ENCODE peak calls at places on chromosomes 16 and 17, in six cellular contexts. I is HTR-8/SVneo; W is GM04503; C is skeletal muscle cell; N is NCI-H460; Q is CD4-positive, alpha-beta T cell. Y is an unnamed sample.

GRCh38 chr17:42670199-42670924 is 6.4 kb downstream of the PLEKHH3 start:
- DNase-seq in I (no peak), Q (peak; percentile 35), W (no peak), N (no peak), C (no peak), Y (no peak)

GRCh38 chr16:56986361-56986760 is 3.0 kb upstream of the NLRC5 start:
- DNase-seq in W (no peak), Q (no peak), I (no peak), N (no peak), C (no peak), Y (no peak)

GRCh38 chr16:11667221-11667823 is 933 bp upstream of the SNN start:
- DNase-seq in Q (no peak), C (no peak), W (no peak), N (no peak), I (no peak), Y (no peak)

GRCh38 chr16:89506791-89507191 is 1.4 kb upstream of the SPG7 start:
- DNase-seq in C (no peak), W (no peak), Q (no peak), N (no peak), I (no peak), Y (no peak)

GRCh38 chr17:57186231-57187019 is 69.9 kb upstream of the MSI2 start:
- DNase-seq in Q (no peak), C (no peak), W (no peak), N (no peak), I (no peak), Y (no peak)

GRCh38 chr17:49635121-49635520 is 42.8 kb downstream of the SPOP start:
- DNase-seq in W (no peak), Q (no peak), C (no peak), N (no peak), I (no peak), Y (no peak)

GRCh38 chr16:64167851-64168770 is 953.8 kb downstream of the CDH11 start:
- DNase-seq in N (no peak), I (no peak), W (no peak), C (no peak), Q (no peak), Y (no peak)

GRCh38 chr17:51640108-51640622 is 379.8 kb downstream of the UTP18 start:
- DNase-seq in I (no peak), Q (no peak), W (no peak), N (peak; percentile 53), C (no peak), Y (no peak)

GRCh38 chr16:79098897-79099296 is 501.6 kb downstream of the MAF start:
- DNase-seq in Q (no peak), W (no peak), I (no peak), N (no peak), C (no peak), Y (no peak)

GRCh38 chr16:17921357-17921978 is 415.1 kb downstream of the NPIPA8 start:
- DNase-seq in N (no peak), W (no peak), Q (peak; percentile 36), I (no peak), C (no peak), Y (peak; percentile 31)

GRCh38 chr17:68511254-68511670 is 968 bp upstream of the PRKAR1A start:
- DNase-seq in Q (no peak), N (peak; percentile 17), W (no peak), C (no peak), I (no peak), Y (no peak)

GRCh38 chr16:86706726-86707125 is 128.4 kb downstream of the FOXL1 start:
- DNase-seq in N (no peak), Q (no peak), W (no peak), C (no peak), I (no peak), Y (no peak)

GRCh38 chr16:9389543-9390207 is 298.2 kb downstream of the HAPSTR1 start:
- DNase-seq in W (no peak), Q (no peak), I (no peak), C (no peak), N (no peak), Y (no peak)

GRCh38 chr17:82411396-82412053 is 6.6 kb upstream of the HEXD start:
- DNase-seq in N (no peak), Q (no peak), C (no peak), I (no peak), W (no peak), Y (no peak)

GRCh38 chr17:43443381-43443780 is 40.4 kb upstream of the DHX8 start:
- DNase-seq in N (no peak), C (no peak), W (no peak), Q (no peak), I (no peak), Y (no peak)

GRCh38 chr17:66915204-66915611 is 49.3 kb upstream of the CACNG4 start:
- DNase-seq in I (peak; percentile 91), C (no peak), Q (no peak), W (no peak), N (peak; percentile 33), Y (no peak)

GRCh38 chr16:24626251-24626650 is 86.9 kb downstream of the RBBP6 start:
- DNase-seq in W (no peak), C (no peak), Q (no peak), N (no peak), I (peak; percentile 43), Y (no peak)

GRCh38 chr17:29972277-29972676 is 30.8 kb downstream of the EFCAB5 start:
- DNase-seq in N (no peak), C (no peak), W (no peak), I (no peak), Q (no peak), Y (no peak)

GRCh38 chr17:30554839-30555751 is 77.9 kb downstream of the GOSR1 start:
- DNase-seq in C (no peak), Q (no peak), N (peak; percentile 1), W (no peak), I (no peak), Y (no peak)

GRCh38 chr17:3732171-3732570 is 8.5 kb downstream of the HASPIN start:
- DNase-seq in Q (no peak), C (no peak), I (no peak), N (peak; percentile 32), W (no peak), Y (no peak)

GRCh38 chr17:76816590-76817135 is 51.5 kb upstream of the MGAT5B start:
- DNase-seq in W (no peak), N (peak; percentile 24), C (no peak), Q (peak; percentile 59), I (peak; percentile 86), Y (peak; percentile 44)

Y was measured in activated T-helper 2 cell treated with anti-CD3 and anti-CD28 coated beads, Interferon-gamma antibody, Interleukin-2, Interleukin-4, amounts not matched to agents 10 μg/mL and 5 μg/mL and 100 μg/mL, durations not matched to agents 14 hours and 24 hours and 36 hours.